ENCODE peak calls at places on chromosome 18, in ten cellular contexts. One of them, this sample, is unnamed. For H3K4me1, the result is how much of the 10 kb centered on the place peaks cover.

GRCh38 chr18:62500966-62501591 is 21.7 kb upstream of the ZCCHC2 start:
- DNase-seq in body of pancreas: no peak
- DNase-seq in heart right ventricle: no peak
- DNase-seq in mammary epithelial cell: no peak
- DNase-seq in SK-N-SH: no peak
- DNase-seq in adrenal gland: no peak
- DNase-seq in ovary: no peak
- DNase-seq in naive thymus-derived CD4-positive, alpha-beta T cell: no peak
- DNase-seq in IMR-90: no peak
- DNase-seq in tibial artery: no peak
- DNase-seq in this sample: no peak

GRCh38 chr18:6086731-6087130 is 191.4 kb upstream of the TMEM200C start:
- DNase-seq in mammary epithelial cell: no peak
- DNase-seq in IMR-90: peak
- DNase-seq in heart right ventricle: no peak
- DNase-seq in adrenal gland: no peak
- DNase-seq in body of pancreas: no peak
- DNase-seq in SK-N-SH: no peak
- DNase-seq in ovary: no peak
- DNase-seq in naive thymus-derived CD4-positive, alpha-beta T cell: no peak
- DNase-seq in tibial artery: no peak
- DNase-seq in this sample: no peak

GRCh38 chr18:60122339-60122738 is 222.5 kb downstream of the PMAIP1 start:
- DNase-seq in tibial artery: no peak
- DNase-seq in ovary: no peak
- DNase-seq in SK-N-SH: no peak
- DNase-seq in IMR-90: no peak
- DNase-seq in adrenal gland: no peak
- DNase-seq in body of pancreas: no peak
- DNase-seq in heart right ventricle: no peak
- DNase-seq in naive thymus-derived CD4-positive, alpha-beta T cell: no peak
- DNase-seq in mammary epithelial cell: no peak
- DNase-seq in this sample: no peak

GRCh38 chr18:58297198-58297597 is 253.2 kb downstream of the NEDD4L start:
- DNase-seq in IMR-90: peak
- DNase-seq in ovary: no peak
- DNase-seq in SK-N-SH: no peak
- DNase-seq in mammary epithelial cell: peak
- DNase-seq in naive thymus-derived CD4-positive, alpha-beta T cell: no peak
- DNase-seq in heart right ventricle: no peak
- DNase-seq in adrenal gland: no peak
- DNase-seq in body of pancreas: no peak
- DNase-seq in tibial artery: no peak
- DNase-seq in this sample: no peak

GRCh38 chr18:24991220-24991575 is 360.8 kb downstream of the ZNF521 start:
- DNase-seq in ovary: no peak
- DNase-seq in IMR-90: no peak
- DNase-seq in adrenal gland: no peak
- DNase-seq in mammary epithelial cell: no peak
- DNase-seq in body of pancreas: no peak
- DNase-seq in naive thymus-derived CD4-positive, alpha-beta T cell: no peak
- DNase-seq in SK-N-SH: no peak
- DNase-seq in heart right ventricle: no peak
- DNase-seq in tibial artery: no peak
- DNase-seq in this sample: no peak

GRCh38 chr18:8626414-8627106 is 17.3 kb downstream of the RAB12 start:
- DNase-seq in SK-N-SH: no peak
- DNase-seq in body of pancreas: no peak
- DNase-seq in naive thymus-derived CD4-positive, alpha-beta T cell: no peak
- DNase-seq in adrenal gland: no peak
- DNase-seq in mammary epithelial cell: no peak
- DNase-seq in tibial artery: no peak
- DNase-seq in heart right ventricle: no peak
- DNase-seq in ovary: no peak
- DNase-seq in IMR-90: no peak
- DNase-seq in this sample: no peak

GRCh38 chr18:48244530-48244929 is 164.7 kb downstream of the ZBTB7C start:
- DNase-seq in body of pancreas: no peak
- DNase-seq in IMR-90: no peak
- DNase-seq in adrenal gland: no peak
- DNase-seq in naive thymus-derived CD4-positive, alpha-beta T cell: no peak
- DNase-seq in heart right ventricle: no peak
- DNase-seq in ovary: no peak
- DNase-seq in SK-N-SH: no peak
- DNase-seq in mammary epithelial cell: no peak
- DNase-seq in tibial artery: no peak
- DNase-seq in this sample: no peak

GRCh38 chr18:24536834-24537233 is 76.4 kb downstream of the HRH4 start:
- DNase-seq in tibial artery: no peak
- DNase-seq in naive thymus-derived CD4-positive, alpha-beta T cell: no peak
- DNase-seq in adrenal gland: no peak
- DNase-seq in ovary: no peak
- DNase-seq in IMR-90: no peak
- DNase-seq in SK-N-SH: no peak
- DNase-seq in mammary epithelial cell: no peak
- DNase-seq in body of pancreas: no peak
- DNase-seq in heart right ventricle: no peak
- DNase-seq in this sample: no peak

GRCh38 chr18:56651771-56652092 is 573 bp downstream of the WDR7 start:
- DNase-seq in IMR-90: no peak
- DNase-seq in mammary epithelial cell: peak
- DNase-seq in ovary: no peak
- DNase-seq in body of pancreas: no peak
- DNase-seq in naive thymus-derived CD4-positive, alpha-beta T cell: no peak
- DNase-seq in SK-N-SH: no peak
- DNase-seq in tibial artery: no peak
- DNase-seq in heart right ventricle: no peak
- DNase-seq in adrenal gland: no peak
- DNase-seq in this sample: no peak

GRCh38 chr18:33670052-33670451 is 92.0 kb downstream of the ASXL3 start:
- DNase-seq in naive thymus-derived CD4-positive, alpha-beta T cell: no peak
- DNase-seq in ovary: no peak
- DNase-seq in tibial artery: no peak
- DNase-seq in adrenal gland: no peak
- DNase-seq in SK-N-SH: no peak
- DNase-seq in mammary epithelial cell: no peak
- DNase-seq in IMR-90: no peak
- DNase-seq in body of pancreas: no peak
- DNase-seq in heart right ventricle: no peak
- DNase-seq in this sample: no peak

GRCh38 chr18:12391487-12392136 is 14.6 kb upstream of the AFG3L2 start:
- DNase-seq in tibial artery: peak
- DNase-seq in IMR-90: peak
- DNase-seq in naive thymus-derived CD4-positive, alpha-beta T cell: peak
- DNase-seq in body of pancreas: peak
- DNase-seq in adrenal gland: peak
- DNase-seq in SK-N-SH: peak
- DNase-seq in ovary: peak
- DNase-seq in mammary epithelial cell: peak
- DNase-seq in heart right ventricle: peak
- DNase-seq in this sample: peak

GRCh38 chr18:9156604-9157249 is 20.1 kb downstream of the ANKRD12 start:
- DNase-seq in SK-N-SH: no peak
- DNase-seq in ovary: no peak
- DNase-seq in adrenal gland: no peak
- DNase-seq in mammary epithelial cell: no peak
- DNase-seq in heart right ventricle: no peak
- DNase-seq in naive thymus-derived CD4-positive, alpha-beta T cell: no peak
- DNase-seq in body of pancreas: no peak
- DNase-seq in tibial artery: no peak
- DNase-seq in IMR-90: no peak
- DNase-seq in this sample: no peak

GRCh38 chr18:45689386-45689785 is 34.6 kb upstream of the SLC14A1 start:
- DNase-seq in heart right ventricle: no peak
- DNase-seq in IMR-90: no peak
- DNase-seq in ovary: no peak
- DNase-seq in naive thymus-derived CD4-positive, alpha-beta T cell: no peak
- DNase-seq in adrenal gland: no peak
- DNase-seq in mammary epithelial cell: no peak
- DNase-seq in SK-N-SH: no peak
- DNase-seq in body of pancreas: no peak
- DNase-seq in tibial artery: no peak
- DNase-seq in this sample: no peak
- H3K4me1 ChIP-seq in heart right ventricle: under half
- H3K4me1 ChIP-seq in IMR-90: under half
- H3K4me1 ChIP-seq in ovary: under half
- H3K4me1 ChIP-seq in naive thymus-derived CD4-positive, alpha-beta T cell: half or more
- H3K4me1 ChIP-seq in adrenal gland: under half
- H3K4me1 ChIP-seq in mammary epithelial cell: under half
- H3K4me1 ChIP-seq in SK-N-SH: under half
- H3K4me1 ChIP-seq in body of pancreas: under half
- H3K4me1 ChIP-seq in tibial artery: under half
- H3K4me1 ChIP-seq in this sample: under half

DNA sequence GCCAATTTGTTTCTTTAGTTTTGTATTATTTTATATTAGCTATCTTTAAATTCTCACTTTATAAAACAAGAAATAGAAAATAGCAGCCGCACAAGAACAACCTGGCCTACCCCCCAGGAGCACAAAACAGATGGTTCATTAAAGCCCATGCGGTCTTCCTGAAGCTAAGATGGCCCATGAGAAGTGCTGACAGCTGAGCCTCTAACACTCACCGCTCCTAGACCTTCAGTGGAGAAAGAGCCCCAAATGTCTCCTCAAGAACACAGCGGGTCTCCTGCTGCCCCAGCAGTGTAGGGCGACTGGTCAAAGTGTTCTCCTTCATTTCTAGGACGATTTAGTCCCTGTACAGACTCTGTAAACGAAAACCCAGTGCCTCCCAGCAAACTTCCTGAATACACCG is 45.1 kb downstream of the LPIN2 start:
- DNase-seq in heart right ventricle: no peak
- DNase-seq in IMR-90: no peak
- DNase-seq in body of pancreas: no peak
- DNase-seq in SK-N-SH: no peak
- DNase-seq in ovary: no peak
- DNase-seq in naive thymus-derived CD4-positive, alpha-beta T cell: no peak
- DNase-seq in mammary epithelial cell: no peak
- DNase-seq in adrenal gland: no peak
- DNase-seq in tibial artery: no peak
- DNase-seq in this sample: no peak
- H3K4me1 ChIP-seq in heart right ventricle: half or more
- H3K4me1 ChIP-seq in IMR-90: under half
- H3K4me1 ChIP-seq in body of pancreas: under half
- H3K4me1 ChIP-seq in SK-N-SH: under half
- H3K4me1 ChIP-seq in ovary: under half
- H3K4me1 ChIP-seq in naive thymus-derived CD4-positive, alpha-beta T cell: half or more
- H3K4me1 ChIP-seq in mammary epithelial cell: under half
- H3K4me1 ChIP-seq in adrenal gland: under half
- H3K4me1 ChIP-seq in tibial artery: half or more
- H3K4me1 ChIP-seq in this sample: under half

GRCh38 chr18:39737869-39738268 is 2172.3 kb upstream of the CELF4 start:
- DNase-seq in ovary: no peak
- DNase-seq in IMR-90: no peak
- DNase-seq in SK-N-SH: no peak
- DNase-seq in naive thymus-derived CD4-positive, alpha-beta T cell: no peak
- DNase-seq in adrenal gland: no peak
- DNase-seq in heart right ventricle: no peak
- DNase-seq in tibial artery: no peak
- DNase-seq in mammary epithelial cell: no peak
- DNase-seq in body of pancreas: no peak
- DNase-seq in this sample: no peak

GRCh38 chr18:39742015-39742466 is 2176.4 kb upstream of the CELF4 start:
- DNase-seq in ovary: no peak
- DNase-seq in body of pancreas: no peak
- DNase-seq in tibial artery: no peak
- DNase-seq in adrenal gland: no peak
- DNase-seq in IMR-90: peak
- DNase-seq in SK-N-SH: peak
- DNase-seq in mammary epithelial cell: no peak
- DNase-seq in naive thymus-derived CD4-positive, alpha-beta T cell: no peak
- DNase-seq in heart right ventricle: no peak
- DNase-seq in this sample: no peak

GRCh38 chr18:39746201-39746600 is 2180.6 kb upstream of the CELF4 start:
- DNase-seq in ovary: no peak
- DNase-seq in SK-N-SH: no peak
- DNase-seq in tibial artery: no peak
- DNase-seq in IMR-90: peak
- DNase-seq in body of pancreas: no peak
- DNase-seq in mammary epithelial cell: no peak
- DNase-seq in heart right ventricle: no peak
- DNase-seq in naive thymus-derived CD4-positive, alpha-beta T cell: no peak
- DNase-seq in adrenal gland: no peak
- DNase-seq in this sample: no peak

GRCh38 chr18:39748727-39749126 is 2183.1 kb upstream of the CELF4 start:
- DNase-seq in adrenal gland: no peak
- DNase-seq in IMR-90: no peak
- DNase-seq in naive thymus-derived CD4-positive, alpha-beta T cell: no peak
- DNase-seq in heart right ventricle: no peak
- DNase-seq in mammary epithelial cell: no peak
- DNase-seq in body of pancreas: no peak
- DNase-seq in ovary: no peak
- DNase-seq in tibial artery: no peak
- DNase-seq in SK-N-SH: no peak
- DNase-seq in this sample: no peak

DNA sequence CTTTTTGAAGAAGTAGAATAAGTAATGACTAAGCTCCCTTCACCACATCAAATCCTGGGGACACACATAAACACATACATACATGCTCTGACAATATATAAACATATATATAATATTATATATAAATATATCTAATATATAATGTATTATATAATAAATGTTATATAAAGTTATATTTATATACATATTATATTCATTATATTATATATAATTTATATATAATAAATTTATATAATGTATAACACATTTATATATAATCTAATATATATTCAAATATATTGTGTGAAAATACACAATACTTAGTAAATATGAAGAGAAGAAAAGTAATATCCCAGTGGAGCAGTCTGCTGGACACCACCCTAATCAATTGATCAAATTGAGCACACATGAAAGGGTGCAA is 2177.9 kb upstream of the CELF4 start:
- DNase-seq in adrenal gland: no peak
- DNase-seq in tibial artery: no peak
- DNase-seq in heart right ventricle: no peak
- DNase-seq in IMR-90: no peak
- DNase-seq in ovary: no peak
- DNase-seq in SK-N-SH: no peak
- DNase-seq in mammary epithelial cell: no peak
- DNase-seq in body of pancreas: no peak
- DNase-seq in naive thymus-derived CD4-positive, alpha-beta T cell: no peak
- DNase-seq in this sample: no peak
- H3K4me1 ChIP-seq in adrenal gland: under half
- H3K4me1 ChIP-seq in tibial artery: under half
- H3K4me1 ChIP-seq in heart right ventricle: under half
- H3K4me1 ChIP-seq in IMR-90: under half
- H3K4me1 ChIP-seq in ovary: under half
- H3K4me1 ChIP-seq in SK-N-SH: under half
- H3K4me1 ChIP-seq in mammary epithelial cell: under half
- H3K4me1 ChIP-seq in body of pancreas: under half
- H3K4me1 ChIP-seq in naive thymus-derived CD4-positive, alpha-beta T cell: under half
- H3K4me1 ChIP-seq in this sample: under half

DNA sequence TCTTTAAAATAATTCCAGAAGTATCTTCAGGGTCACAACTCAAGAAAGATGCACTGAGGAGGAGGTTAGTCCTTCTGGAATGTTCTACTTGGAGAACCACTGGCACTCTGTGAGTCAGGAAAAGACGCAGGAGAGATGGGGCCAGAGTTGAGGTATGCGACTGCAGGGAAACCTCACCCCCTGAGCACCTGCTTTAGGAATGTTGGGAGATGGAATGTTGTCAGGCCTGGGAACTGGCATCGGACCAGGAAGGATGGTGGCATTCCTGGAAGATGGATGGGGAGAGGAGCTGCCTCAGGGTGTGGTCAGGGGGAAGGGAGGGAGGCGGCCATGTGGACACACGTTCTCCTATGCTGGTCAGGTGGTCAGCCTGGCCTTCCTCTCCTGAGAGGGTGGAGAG is 146.3 kb downstream of the CELF4 start:
- DNase-seq in heart right ventricle: no peak
- DNase-seq in IMR-90: peak
- DNase-seq in ovary: no peak
- DNase-seq in body of pancreas: no peak
- DNase-seq in SK-N-SH: no peak
- DNase-seq in mammary epithelial cell: peak
- DNase-seq in tibial artery: no peak
- DNase-seq in adrenal gland: no peak
- DNase-seq in naive thymus-derived CD4-positive, alpha-beta T cell: no peak
- DNase-seq in this sample: no peak
- H3K4me1 ChIP-seq in heart right ventricle: under half
- H3K4me1 ChIP-seq in IMR-90: under half
- H3K4me1 ChIP-seq in ovary: under half
- H3K4me1 ChIP-seq in body of pancreas: under half
- H3K4me1 ChIP-seq in SK-N-SH: under half
- H3K4me1 ChIP-seq in mammary epithelial cell: under half
- H3K4me1 ChIP-seq in tibial artery: under half
- H3K4me1 ChIP-seq in adrenal gland: under half
- H3K4me1 ChIP-seq in naive thymus-derived CD4-positive, alpha-beta T cell: under half
- H3K4me1 ChIP-seq in this sample: under half